ENCODE peak calls at places on chromosomes 13 and 19, in seven cellular contexts. One of them, this sample, is unnamed.

GRCh38 chr19:45123440-45123850 is 30.5 kb downstream of the PPP1R37 start:
- DNase-seq in fibroblast of lung: no peak
- DNase-seq in Calu3: peak
- DNase-seq in A673: peak
- DNase-seq in pancreas: no peak
- DNase-seq in BJ: no peak
- DNase-seq in AG10803: no peak
- DNase-seq in this sample: no peak

GRCh38 chr19:31378404-31378803 is 29.2 kb upstream of the TSHZ3 start:
- DNase-seq in AG10803: peak
- DNase-seq in Calu3: no peak
- DNase-seq in fibroblast of lung: peak
- DNase-seq in pancreas: peak
- DNase-seq in A673: no peak
- DNase-seq in BJ: peak
- DNase-seq in this sample: peak

GRCh38 chr13:103104340-103104739 is 38.1 kb upstream of the SLC10A2 start:
- DNase-seq in A673: no peak
- DNase-seq in BJ: no peak
- DNase-seq in Calu3: no peak
- DNase-seq in AG10803: no peak
- DNase-seq in pancreas: no peak
- DNase-seq in fibroblast of lung: no peak
- DNase-seq in this sample: no peak

GRCh38 chr13:50467156-50467814 is 376.2 kb downstream of the DLEU7 start:
- DNase-seq in pancreas: no peak
- DNase-seq in A673: no peak
- DNase-seq in BJ: no peak
- DNase-seq in Calu3: no peak
- DNase-seq in AG10803: peak
- DNase-seq in fibroblast of lung: no peak
- DNase-seq in this sample: no peak

GRCh38 chr13:102856603-102857002 is 10.8 kb downstream of the ERCC5 start:
- DNase-seq in Calu3: no peak
- DNase-seq in AG10803: peak
- DNase-seq in pancreas: peak
- DNase-seq in fibroblast of lung: no peak
- DNase-seq in BJ: no peak
- DNase-seq in A673: no peak
- DNase-seq in this sample: no peak

GRCh38 chr19:10270180-10270615 is 722 bp upstream of the ICAM1 start:
- DNase-seq in fibroblast of lung: no peak
- DNase-seq in AG10803: no peak
- DNase-seq in pancreas: peak
- DNase-seq in BJ: no peak
- DNase-seq in A673: no peak
- DNase-seq in Calu3: no peak
- DNase-seq in this sample: no peak

GRCh38 chr19:10662384-10663251 is 8.5 kb downstream of the ILF3 start:
- DNase-seq in BJ: no peak
- DNase-seq in AG10803: peak
- DNase-seq in A673: no peak
- DNase-seq in pancreas: no peak
- DNase-seq in fibroblast of lung: no peak
- DNase-seq in Calu3: no peak
- DNase-seq in this sample: no peak

GRCh38 chr13:66574606-66575005 is 655.5 kb downstream of the PCDH9 start:
- DNase-seq in AG10803: peak
- DNase-seq in BJ: no peak
- DNase-seq in Calu3: no peak
- DNase-seq in fibroblast of lung: no peak
- DNase-seq in pancreas: no peak
- DNase-seq in A673: no peak
- DNase-seq in this sample: no peak

GRCh38 chr13:52961196-52961845 is 67.3 kb upstream of the OLFM4 start:
- DNase-seq in Calu3: no peak
- DNase-seq in pancreas: no peak
- DNase-seq in BJ: no peak
- DNase-seq in fibroblast of lung: no peak
- DNase-seq in A673: no peak
- DNase-seq in AG10803: no peak
- DNase-seq in this sample: no peak

GRCh38 chr19:33032218-33032781 is 32.4 kb downstream of the RHPN2 start:
- DNase-seq in BJ: no peak
- DNase-seq in pancreas: no peak
- DNase-seq in fibroblast of lung: no peak
- DNase-seq in Calu3: no peak
- DNase-seq in A673: no peak
- DNase-seq in AG10803: no peak
- DNase-seq in this sample: no peak

GRCh38 chr13:31035162-31035951 is 102.9 kb downstream of the TEX26 start:
- DNase-seq in A673: no peak
- DNase-seq in Calu3: no peak
- DNase-seq in pancreas: no peak
- DNase-seq in BJ: no peak
- DNase-seq in fibroblast of lung: peak
- DNase-seq in AG10803: peak
- DNase-seq in this sample: no peak

GRCh38 chr13:40660270-40660669 is 6.2 kb downstream of the FOXO1 start:
- DNase-seq in pancreas: no peak
- DNase-seq in A673: no peak
- DNase-seq in BJ: no peak
- DNase-seq in Calu3: no peak
- DNase-seq in AG10803: no peak
- DNase-seq in fibroblast of lung: no peak
- DNase-seq in this sample: no peak

GRCh38 chr13:39105110-39105509 is 66.9 kb downstream of the NHLRC3 start:
- DNase-seq in fibroblast of lung: peak
- DNase-seq in Calu3: no peak
- DNase-seq in AG10803: peak
- DNase-seq in pancreas: no peak
- DNase-seq in A673: peak
- DNase-seq in BJ: no peak
- DNase-seq in this sample: no peak

GRCh38 chr19:512548-513365 is 5.5 kb downstream of the TPGS1 start:
- DNase-seq in A673: no peak
- DNase-seq in fibroblast of lung: no peak
- DNase-seq in AG10803: no peak
- DNase-seq in pancreas: no peak
- DNase-seq in BJ: no peak
- DNase-seq in Calu3: no peak
- DNase-seq in this sample: no peak

GRCh38 chr13:65808061-65808460 is 1422.1 kb downstream of the PCDH9 start:
- DNase-seq in fibroblast of lung: peak
- DNase-seq in AG10803: no peak
- DNase-seq in Calu3: no peak
- DNase-seq in A673: no peak
- DNase-seq in BJ: no peak
- DNase-seq in pancreas: no peak
- DNase-seq in this sample: no peak

GRCh38 chr13:27022571-27023311 is 148.9 kb downstream of the USP12 start:
- DNase-seq in pancreas: no peak
- DNase-seq in A673: no peak
- DNase-seq in fibroblast of lung: peak
- DNase-seq in BJ: no peak
- DNase-seq in Calu3: peak
- DNase-seq in AG10803: no peak
- DNase-seq in this sample: peak

GRCh38 chr19:56139847-56140582 is 1.1 kb upstream of the ZNF444 start:
- DNase-seq in AG10803: no peak
- DNase-seq in BJ: no peak
- DNase-seq in fibroblast of lung: no peak
- DNase-seq in A673: no peak
- DNase-seq in pancreas: peak
- DNase-seq in Calu3: no peak
- DNase-seq in this sample: no peak

GRCh38 chr19:2556221-2557092 is 80.5 kb downstream of the GADD45B start:
- DNase-seq in pancreas: no peak
- DNase-seq in fibroblast of lung: no peak
- DNase-seq in A673: no peak
- DNase-seq in Calu3: no peak
- DNase-seq in AG10803: no peak
- DNase-seq in BJ: no peak
- DNase-seq in this sample: no peak

GRCh38 chr19:703651-704446 is 4.9 kb upstream of the PALM start:
- DNase-seq in BJ: no peak
- DNase-seq in AG10803: no peak
- DNase-seq in A673: peak
- DNase-seq in fibroblast of lung: peak
- DNase-seq in pancreas: peak
- DNase-seq in Calu3: peak
- DNase-seq in this sample: no peak

GRCh38 chr13:44576396-44577235 is 486 bp upstream of the TSC22D1 start:
- DNase-seq in fibroblast of lung: no peak
- DNase-seq in BJ: no peak
- DNase-seq in pancreas: peak
- DNase-seq in Calu3: peak
- DNase-seq in AG10803: no peak
- DNase-seq in A673: peak
- DNase-seq in this sample: no peak

GRCh38 chr19:53328967-53329366 is 4.6 kb upstream of the ZNF845 start:
- DNase-seq in Calu3: no peak
- DNase-seq in A673: no peak
- DNase-seq in BJ: no peak
- DNase-seq in AG10803: peak
- DNase-seq in fibroblast of lung: peak
- DNase-seq in pancreas: peak
- DNase-seq in this sample: no peak

GRCh38 chr13:75481176-75482069 is 546 bp downstream of the TBC1D4 start:
- DNase-seq in Calu3: peak
- DNase-seq in pancreas: peak
- DNase-seq in BJ: no peak
- DNase-seq in AG10803: no peak
- DNase-seq in A673: peak
- DNase-seq in fibroblast of lung: peak
- DNase-seq in this sample: no peak

GRCh38 chr19:33514885-33515485 is 6.6 kb downstream of the PEPD start:
- DNase-seq in fibroblast of lung: peak
- DNase-seq in A673: no peak
- DNase-seq in AG10803: peak
- DNase-seq in pancreas: no peak
- DNase-seq in Calu3: no peak
- DNase-seq in BJ: no peak
- DNase-seq in this sample: no peak

GRCh38 chr19:33379151-33379829 is 5.8 kb downstream of the CEBPG start:
- DNase-seq in A673: no peak
- DNase-seq in pancreas: peak
- DNase-seq in Calu3: no peak
- DNase-seq in AG10803: no peak
- DNase-seq in BJ: no peak
- DNase-seq in fibroblast of lung: no peak
- DNase-seq in this sample: no peak

GRCh38 chr19:12834976-12835757 is 788 bp upstream of the RTBDN start:
- DNase-seq in AG10803: no peak
- DNase-seq in A673: peak
- DNase-seq in fibroblast of lung: no peak
- DNase-seq in pancreas: peak
- DNase-seq in Calu3: peak
- DNase-seq in BJ: no peak
- DNase-seq in this sample: no peak

GRCh38 chr19:37886571-37886970 is 19.8 kb downstream of the WDR87 start:
- DNase-seq in A673: no peak
- DNase-seq in pancreas: no peak
- DNase-seq in BJ: no peak
- DNase-seq in AG10803: no peak
- DNase-seq in Calu3: no peak
- DNase-seq in fibroblast of lung: no peak
- DNase-seq in this sample: no peak

GRCh38 chr19:37885392-37885791 is 21.0 kb downstream of the WDR87 start:
- DNase-seq in BJ: no peak
- DNase-seq in Calu3: no peak
- DNase-seq in AG10803: no peak
- DNase-seq in A673: no peak
- DNase-seq in fibroblast of lung: no peak
- DNase-seq in pancreas: no peak
- DNase-seq in this sample: no peak
- TF ChIP-seq CTCF in BJ: no peak
- TF ChIP-seq CTCF in Calu3: no peak
- TF ChIP-seq CTCF in AG10803: no peak
- TF ChIP-seq CTCF in A673: no peak
- TF ChIP-seq CTCF in fibroblast of lung: no peak
- TF ChIP-seq CTCF in pancreas: no peak
- TF ChIP-seq CTCF in this sample: no peak

GRCh38 chr19:5334366-5334739 is 6.3 kb downstream of the PTPRS start:
- DNase-seq in fibroblast of lung: no peak
- DNase-seq in BJ: no peak
- DNase-seq in A673: no peak
- DNase-seq in Calu3: no peak
- DNase-seq in AG10803: no peak
- DNase-seq in pancreas: no peak
- DNase-seq in this sample: no peak
- TF ChIP-seq CTCF in fibroblast of lung: no peak
- TF ChIP-seq CTCF in BJ: no peak
- TF ChIP-seq CTCF in A673: no peak
- TF ChIP-seq CTCF in Calu3: no peak
- TF ChIP-seq CTCF in AG10803: no peak
- TF ChIP-seq CTCF in pancreas: no peak
- TF ChIP-seq CTCF in this sample: no peak

GRCh38 chr13:21603531-21604448 is at the start of gene MICU2:
- DNase-seq in AG10803: peak
- DNase-seq in Calu3: peak
- DNase-seq in fibroblast of lung: peak
- DNase-seq in BJ: peak
- DNase-seq in pancreas: peak
- DNase-seq in A673: peak
- DNase-seq in this sample: peak
- TF ChIP-seq CTCF in AG10803: no peak
- TF ChIP-seq CTCF in Calu3: no peak
- TF ChIP-seq CTCF in fibroblast of lung: no peak
- TF ChIP-seq CTCF in BJ: peak
- TF ChIP-seq CTCF in pancreas: no peak
- TF ChIP-seq CTCF in A673: no peak
- TF ChIP-seq CTCF in this sample: no peak

GRCh38 chr13:111506621-111507020 is 186.2 kb downstream of the TEX29 start:
- DNase-seq in Calu3: no peak
- DNase-seq in A673: no peak
- DNase-seq in fibroblast of lung: no peak
- DNase-seq in AG10803: no peak
- DNase-seq in BJ: no peak
- DNase-seq in pancreas: no peak
- DNase-seq in this sample: no peak

GRCh38 chr13:111503905-111504695 is 183.7 kb downstream of the TEX29 start:
- DNase-seq in fibroblast of lung: no peak
- DNase-seq in BJ: no peak
- DNase-seq in pancreas: no peak
- DNase-seq in Calu3: no peak
- DNase-seq in AG10803: no peak
- DNase-seq in A673: no peak
- DNase-seq in this sample: no peak

GRCh38 chr13:111506131-111506530 is 185.7 kb downstream of the TEX29 start:
- DNase-seq in AG10803: no peak
- DNase-seq in BJ: no peak
- DNase-seq in A673: no peak
- DNase-seq in fibroblast of lung: no peak
- DNase-seq in pancreas: no peak
- DNase-seq in Calu3: no peak
- DNase-seq in this sample: no peak

GRCh38 chr13:111503376-111503775 is 182.9 kb downstream of the TEX29 start:
- DNase-seq in Calu3: no peak
- DNase-seq in fibroblast of lung: no peak
- DNase-seq in A673: no peak
- DNase-seq in BJ: no peak
- DNase-seq in pancreas: no peak
- DNase-seq in AG10803: no peak
- DNase-seq in this sample: no peak

GRCh38 chr13:111505175-111505777 is 184.8 kb downstream of the TEX29 start:
- DNase-seq in Calu3: no peak
- DNase-seq in A673: peak
- DNase-seq in pancreas: no peak
- DNase-seq in AG10803: no peak
- DNase-seq in fibroblast of lung: no peak
- DNase-seq in BJ: no peak
- DNase-seq in this sample: no peak
- TF ChIP-seq CTCF in Calu3: no peak
- TF ChIP-seq CTCF in A673: peak
- TF ChIP-seq CTCF in pancreas: no peak
- TF ChIP-seq CTCF in AG10803: no peak
- TF ChIP-seq CTCF in fibroblast of lung: peak
- TF ChIP-seq CTCF in BJ: no peak
- TF ChIP-seq CTCF in this sample: no peak